ENCODE peak calls at places on chromosomes 3 and 15, in eight cellular contexts. G, O, N, U, T, A, K and I are unnamed samples.

GRCh38 chr3:14803101-14803980 is 15.4 kb upstream of the FGD5 start:
- DNase-seq in A (peak; percentile 28), N (no peak), O (no peak), G (peak; percentile 68), T (no peak), K (no peak), U (peak; percentile 60), I (peak; percentile 25)

GRCh38 chr3:99172736-99173657 is 271.5 kb upstream of the DCBLD2 start:
- DNase-seq in A (no peak), T (peak; percentile 80), O (no peak), N (peak; percentile 67), G (peak; percentile 67), U (no peak), K (peak; percentile 80), I (peak; percentile 90)

GRCh38 chr3:5195605-5196004 is 8.1 kb downstream of the EDEM1 start:
- DNase-seq in N (peak; percentile 88), A (no peak), O (no peak), U (no peak), G (no peak), T (peak; percentile 30), K (peak; percentile 19), I (peak; percentile 20)

GRCh38 chr3:101942356-101942755 is 93.0 kb downstream of the NFKBIZ start:
- DNase-seq in T (peak; percentile 16), K (peak; percentile 43), N (peak; percentile 49), U (no peak), A (no peak), O (peak; percentile 41), G (no peak), I (no peak)

GRCh38 chr3:29373016-29373690 is 92.3 kb downstream of the RBMS3 start:
- DNase-seq in K (peak; percentile 78), O (peak; percentile 35), G (no peak), A (no peak), U (no peak), N (no peak), T (no peak), I (peak; percentile 34)

GRCh38 chr3:66381621-66382020 is 119.2 kb downstream of the LRIG1 start:
- DNase-seq in N (no peak), T (no peak), K (no peak), O (no peak), A (no peak), G (no peak), U (peak; percentile 66), I (no peak)

GRCh38 chr3:159844383-159844730 is 144.3 kb upstream of the IL12A start:
- DNase-seq in K (peak; percentile 51), A (no peak), N (no peak), G (no peak), U (no peak), O (no peak), T (no peak), I (no peak)

GRCh38 chr3:19559724-19560442 is 374.1 kb downstream of the EFHB start:
- DNase-seq in U (no peak), K (no peak), A (no peak), N (no peak), T (peak; percentile 61), O (no peak), G (no peak), I (no peak)

GRCh38 chr15:38560456-38560926 is 4.1 kb downstream of the RASGRP1 start:
- DNase-seq in N (no peak), T (peak; percentile 83), G (no peak), K (no peak), U (no peak), A (no peak), O (no peak), I (no peak)

GRCh38 chr3:127193341-127193740 is 410 bp downstream of the PRR23E start:
- DNase-seq in O (no peak), U (no peak), G (no peak), T (no peak), A (no peak), K (no peak), N (no peak), I (no peak)

GRCh38 chr3:112117826-112118571 is 15.0 kb downstream of the GCSAM start:
- DNase-seq in G (no peak), A (no peak), U (no peak), K (no peak), O (no peak), N (peak; percentile 13), T (peak; percentile 87), I (no peak)

GRCh38 chr15:32132850-32133249 is 102.5 kb downstream of the CHRNA7 start:
- DNase-seq in N (no peak), U (no peak), T (no peak), G (no peak), O (no peak), K (no peak), A (no peak), I (no peak)

GRCh38 chr3:173774275-173774674 is 376.7 kb downstream of the NLGN1 start:
- DNase-seq in N (no peak), K (no peak), T (no peak), A (no peak), O (no peak), G (no peak), U (no peak), I (no peak)

GRCh38 chr15:40516322-40516721 is 45.5 kb downstream of the CHST14 start:
- DNase-seq in K (no peak), N (no peak), A (no peak), O (no peak), G (no peak), U (no peak), T (no peak), I (no peak)

GRCh38 chr3:38021196-38021595 is 8.2 kb downstream of the PLCD1 start:
- DNase-seq in O (no peak), G (no peak), T (no peak), K (no peak), U (peak; percentile 44), A (no peak), N (no peak), I (no peak)

GRCh38 chr3:178231645-178232044 is 304.6 kb upstream of the KCNMB2 start:
- DNase-seq in G (no peak), O (no peak), N (no peak), U (no peak), K (no peak), T (no peak), A (no peak), I (peak; percentile 54)

GRCh38 chr15:60535743-60536142 is 56.8 kb upstream of the ICE2 start:
- DNase-seq in A (no peak), K (peak; percentile 67), N (no peak), U (no peak), O (no peak), T (no peak), G (no peak), I (peak; percentile 23)

GRCh38 chr3:133246773-133247172 is 153.1 kb upstream of the BFSP2 start:
- DNase-seq in K (no peak), A (no peak), G (no peak), T (no peak), U (no peak), O (no peak), N (no peak), I (no peak)

GRCh38 chr3:167941234-167941995 is 154.3 kb downstream of the GOLIM4 start:
- DNase-seq in U (no peak), T (no peak), O (peak; percentile 50), G (no peak), A (no peak), K (peak; percentile 99), N (peak; percentile 79), I (peak; percentile 87)

GRCh38 chr15:70421197-70421482 is 323.4 kb upstream of the TLE3 start:
- DNase-seq in K (no peak), T (no peak), O (no peak), G (no peak), A (no peak), N (no peak), U (no peak), I (no peak)

GRCh38 chr15:75672646-75673425 is 25.1 kb downstream of the SNX33 start:
- DNase-seq in T (no peak), O (no peak), G (peak; percentile 32), N (no peak), A (peak; percentile 53), U (no peak), K (peak; percentile 90), I (peak; percentile 89)

GRCh38 chr3:106533097-106533496 is 664.3 kb upstream of the CBLB start:
- DNase-seq in K (peak; percentile 43), T (no peak), U (no peak), G (no peak), N (no peak), O (no peak), A (no peak), I (peak; percentile 11)

GRCh38 chr15:61034793-61035710 is 194.1 kb downstream of the RORA start:
- DNase-seq in G (no peak), O (peak; percentile 43), T (no peak), A (no peak), K (peak; percentile 17), N (no peak), U (no peak), I (peak; percentile 88)

GRCh38 chr3:117611242-117611641 is 901.7 kb downstream of the TUSC7 start:
- DNase-seq in A (no peak), N (no peak), G (no peak), K (no peak), T (no peak), U (no peak), O (no peak), I (no peak)

GRCh38 chr3:179454887-179455286 is 3.6 kb upstream of the GNB4 start:
- DNase-seq in T (no peak), A (no peak), N (no peak), G (no peak), U (no peak), K (no peak), O (no peak), I (peak; percentile 73)
- H3K4me3 ChIP-seq in T (no peak overlapping the region), A (no peak overlapping the region), N (no peak overlapping the region), G (no peak overlapping the region), U (no peak overlapping the region), K (no peak overlapping the region), O (no peak overlapping the region), I (no peak overlapping the region)

GRCh38 chr15:29364429-29365078 is 94.9 kb upstream of the NSMCE3 start:
- DNase-seq in A (no peak), T (peak; percentile 49), K (no peak), O (peak; percentile 10), N (peak; percentile 23), U (no peak), G (peak; percentile 29), I (peak; percentile 47)
- TF ChIP-seq CTCF in A (peak; percentile 38), T (peak; percentile 38), K (no peak), O (peak; percentile 29), N (peak; percentile 6), U (no peak), G (peak; percentile 11), I (peak; percentile 23)

DNA sequence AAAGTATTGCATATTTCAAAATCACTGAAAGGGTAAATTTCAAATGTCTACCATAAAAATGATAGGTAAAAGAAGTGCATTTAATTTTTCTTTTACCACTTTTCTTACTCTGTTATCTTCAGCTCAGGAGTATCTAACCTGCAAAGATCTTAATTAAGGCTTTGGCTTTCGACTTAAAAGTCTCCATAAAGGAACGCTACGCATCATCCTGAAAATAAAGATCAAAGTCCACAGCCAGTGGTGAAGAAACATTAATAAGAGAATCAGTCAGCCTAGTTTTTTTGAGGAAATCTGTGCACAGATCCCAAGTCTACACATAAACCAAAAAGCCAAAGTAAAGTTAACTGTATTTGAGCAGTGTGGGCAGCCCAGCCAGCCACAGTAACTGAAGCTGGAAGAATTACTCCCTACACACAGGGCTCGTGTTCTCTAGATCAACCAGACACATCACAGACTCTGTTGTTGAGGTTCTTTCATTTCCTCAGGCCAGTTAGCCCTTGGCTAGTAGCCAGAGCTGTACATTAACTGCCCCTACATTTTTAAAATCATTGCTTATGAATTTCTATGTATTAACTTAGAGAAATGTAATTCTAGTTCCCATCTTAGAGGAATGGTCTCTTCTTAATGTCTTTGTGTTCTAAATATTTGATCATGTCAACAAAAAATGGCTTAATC is 6.9 kb downstream of the LRRC2 start:
- DNase-seq in T (no peak), K (no peak), A (no peak), N (no peak), U (no peak), O (no peak), G (no peak), I (no peak)
- H3K4me3 ChIP-seq in T (no peak overlapping the region), K (peak overlapping the region; percentile 57), A (peak overlapping the region; percentile 61), N (peak overlapping the region; percentile 62), U (peak overlapping the region; percentile 58), O (no peak overlapping the region), G (peak overlapping the region; percentile 60), I (no peak overlapping the region)

GRCh38 chr15:44286814-44287555 is 1.5 kb upstream of the GOLM2 start:
- DNase-seq in O (no peak), K (no peak), T (no peak), G (no peak), A (no peak), U (no peak), N (peak; percentile 9), I (no peak)
- TF ChIP-seq CTCF in O (no peak), K (no peak), T (no peak), G (no peak), A (peak; percentile 31), U (peak; percentile 12), N (no peak), I (peak; percentile 21)